ENCODE peak calls at places on chromosomes 4 and X, in nine cellular contexts. R is AG10803, Q is A549, S is tibial artery, L is keratinocyte, E is IMR-90, P is foreskin fibroblast, V is Panc1, C is fibroblast of villous mesenchyme. I is an unnamed sample.

GRCh38 chr4:87109121-87109520 is 111.3 kb downstream of the KLHL8 start:
- DNase-seq in R (no peak), Q (no peak), S (no peak), L (no peak), E (no peak), P (no peak), V (no peak), C (no peak), I (no peak)

GRCh38 chrX:131617182-131617581 is 73.3 kb downstream of the OR13H1 start:
- DNase-seq in R (peak; percentile 36), Q (no peak), S (no peak), L (no peak), E (peak; percentile 1), P (peak; percentile 59), V (no peak), C (peak; percentile 70), I (no peak)

GRCh38 chr4:12852338-12853307 is 631.5 kb downstream of the RAB28 start:
- DNase-seq in R (peak; percentile 69), Q (peak; percentile 61), S (no peak), L (peak; percentile 4), E (peak; percentile 52), P (peak; percentile 20), V (peak; percentile 46), C (peak; percentile 74), I (peak; percentile 9)

GRCh38 chrX:139882299-139882698 is 50.6 kb downstream of the ATP11C start:
- DNase-seq in R (peak; percentile 29), Q (no peak), S (no peak), L (no peak), E (no peak), P (peak; percentile 13), V (no peak), C (no peak), I (no peak)

GRCh38 chrX:17769701-17770269 is 32.5 kb downstream of the SCML1 start:
- DNase-seq in R (no peak), Q (no peak), S (no peak), L (no peak), E (no peak), P (no peak), V (no peak), C (no peak), I (no peak)

GRCh38 chrX:152817082-152817744 is 13.3 kb downstream of the CETN2 start:
- DNase-seq in R (peak; percentile 37), Q (peak; percentile 38), S (no peak), L (no peak), E (peak; percentile 54), P (peak; percentile 71), V (no peak), C (peak; percentile 49), I (no peak)

GRCh38 chr4:104818579-104818978 is 323.9 kb upstream of the CXXC4 start:
- DNase-seq in R (no peak), Q (no peak), S (no peak), L (no peak), E (no peak), P (no peak), V (no peak), C (no peak), I (no peak)

GRCh38 chrX:79095441-79096338 is 48.8 kb upstream of the GPR174 start:
- DNase-seq in R (no peak), Q (no peak), S (no peak), L (no peak), E (no peak), P (peak; percentile 36), V (no peak), C (no peak), I (no peak)

GRCh38 chrX:2710041-2710471 is 19.0 kb downstream of the CD99 start:
- DNase-seq in R (peak; percentile 83), Q (peak; percentile 88), S (peak; percentile 42), L (peak; percentile 74), E (peak; percentile 88), P (peak; percentile 88), V (peak; percentile 18), C (peak; percentile 85), I (peak; percentile 81)

GRCh38 chr4:104424368-104424921 is 70.2 kb downstream of the CXXC4 start:
- DNase-seq in R (no peak), Q (no peak), S (no peak), L (no peak), E (no peak), P (no peak), V (no peak), C (no peak), I (no peak)

GRCh38 chr4:40046311-40046980 is 10.2 kb upstream of the N4BP2 start:
- DNase-seq in R (peak; percentile 46), Q (peak; percentile 83), S (no peak), L (no peak), E (peak; percentile 64), P (peak; percentile 22), V (no peak), C (peak; percentile 79), I (no peak)

GRCh38 chrX:48496660-48497059 is 12.1 kb upstream of the PORCN start:
- DNase-seq in R (no peak), Q (no peak), S (no peak), L (no peak), E (peak; percentile 33), P (peak; percentile 54), V (no peak), C (no peak), I (no peak)

GRCh38 chrX:20729421-20729820 is 462.7 kb upstream of the RPS6KA3 start:
- DNase-seq in R (peak; percentile 81), Q (no peak), S (no peak), L (no peak), E (no peak), P (peak; percentile 26), V (no peak), C (no peak), I (no peak)

GRCh38 chrX:8987672-8988250 is 46.2 kb downstream of the FAM9B start:
- DNase-seq in R (no peak), Q (no peak), S (no peak), L (no peak), E (no peak), P (no peak), V (no peak), C (no peak), I (no peak)

GRCh38 chr4:16617416-16617815 is 281.0 kb downstream of the LDB2 start:
- DNase-seq in R (peak; percentile 75), Q (no peak), S (no peak), L (no peak), E (peak; percentile 72), P (peak; percentile 64), V (no peak), C (peak; percentile 83), I (no peak)
- H3K4me3 ChIP-seq in R (peak overlapping the region; percentile 32), Q (no peak overlapping the region), S (no peak overlapping the region), L (no peak overlapping the region), E (peak overlapping the region; percentile 1), P (no peak overlapping the region), V (no peak overlapping the region), C (peak overlapping the region; percentile 5), I (no peak overlapping the region)

DNA sequence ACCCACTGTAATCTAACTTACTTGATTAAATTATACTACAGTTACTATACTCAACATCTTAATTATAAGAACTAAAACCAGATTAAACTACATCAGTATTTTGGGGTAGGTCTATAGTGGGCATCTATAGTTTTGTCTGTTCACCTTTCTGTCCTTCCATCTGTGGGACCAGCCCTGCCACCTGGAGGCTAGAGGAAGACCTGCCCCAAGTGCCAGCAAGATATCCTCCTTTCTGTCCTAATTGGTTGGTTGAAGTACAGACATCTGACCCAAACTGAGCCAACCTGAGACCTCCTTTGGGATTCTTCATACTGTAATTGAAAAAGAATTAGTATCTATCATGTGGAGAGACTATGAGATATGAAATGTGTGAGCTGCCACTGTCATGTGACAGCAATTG is 172.2 kb upstream of the TLL1 start:
- DNase-seq in R (no peak), Q (peak; percentile 6), S (no peak), L (no peak), E (no peak), P (no peak), V (no peak), C (no peak), I (no peak)
- TF ChIP-seq CTCF in R (no peak), Q (no peak), S (no peak), L (peak; percentile 52), E (no peak), P (no peak), V (no peak), C (peak; percentile 16), I (peak; percentile 21)

GRCh38 chr4:169263791-169264392 is 6.9 kb downstream of the SH3RF1 start:
- DNase-seq in R (no peak), Q (no peak), S (peak; percentile 24), L (no peak), E (no peak), P (no peak), V (no peak), C (no peak), I (no peak)

GRCh38 chr4:169268951-169269781 is 1.6 kb downstream of the SH3RF1 start:
- DNase-seq in R (peak; percentile 87), Q (peak; percentile 58), S (no peak), L (no peak), E (peak; percentile 87), P (peak; percentile 78), V (no peak), C (peak; percentile 86), I (no peak)

GRCh38 chr4:169267070-169267469 is 3.7 kb downstream of the SH3RF1 start:
- DNase-seq in R (no peak), Q (no peak), S (no peak), L (no peak), E (no peak), P (no peak), V (no peak), C (no peak), I (no peak)

GRCh38 chr4:169266081-169266480 is 4.7 kb downstream of the SH3RF1 start:
- DNase-seq in R (no peak), Q (no peak), S (no peak), L (no peak), E (no peak), P (peak; percentile 72), V (no peak), C (peak; percentile 86), I (peak; percentile 68)

GRCh38 chr4:169266661-169267060 is 4.1 kb downstream of the SH3RF1 start:
- DNase-seq in R (peak; percentile 36), Q (no peak), S (no peak), L (no peak), E (no peak), P (no peak), V (no peak), C (no peak), I (no peak)
- H3K4me3 ChIP-seq in R (peak overlapping the region; percentile 34), Q (peak overlapping the region; percentile 96), S (no peak overlapping the region), L (no peak overlapping the region), E (no peak overlapping the region), P (peak overlapping the region; percentile 13), V (no peak overlapping the region), C (peak overlapping the region; percentile 96), I (no peak overlapping the region)

GRCh38 chr4:113776679-113777078 is 15.1 kb upstream of the CAMK2D start:
- DNase-seq in R (no peak), Q (no peak), S (no peak), L (no peak), E (no peak), P (no peak), V (no peak), C (no peak), I (no peak)

GRCh38 chr4:113784497-113785254 is 23.1 kb upstream of the CAMK2D start:
- DNase-seq in R (peak; percentile 97), Q (peak; percentile 47), S (no peak), L (peak; percentile 35), E (peak; percentile 99), P (peak; percentile 96), V (peak; percentile 12), C (peak; percentile 93), I (peak; percentile 74)

GRCh38 chr4:113776016-113776415 is 14.5 kb upstream of the CAMK2D start:
- DNase-seq in R (no peak), Q (no peak), S (no peak), L (no peak), E (no peak), P (no peak), V (no peak), C (no peak), I (no peak)

GRCh38 chr4:113783289-113783688 is 21.8 kb upstream of the CAMK2D start:
- DNase-seq in R (no peak), Q (no peak), S (no peak), L (no peak), E (no peak), P (no peak), V (no peak), C (no peak), I (no peak)

GRCh38 chr4:113781439-113782040 is 20.0 kb upstream of the CAMK2D start:
- DNase-seq in R (peak; percentile 49), Q (peak; percentile 24), S (no peak), L (no peak), E (peak; percentile 55), P (peak; percentile 71), V (no peak), C (peak; percentile 42), I (no peak)
- TF ChIP-seq CTCF in R (peak; percentile 77), Q (peak; percentile 60), S (peak; percentile 62), L (peak; percentile 45), E (peak; percentile 66), P (peak; percentile 49), V (peak; percentile 63), C (peak; percentile 71), I (peak; percentile 47)